ENCODE peak calls at places on chromosomes 13 and 19, in four cellular contexts. G, B, T and V are unnamed samples.

GRCh38 chr19:5667751-5668271 is 12.5 kb downstream of the MICOS13 start:
- DNase-seq in G (no peak), T (no peak), B (no peak), V (no peak)

GRCh38 chr19:5504115-5504514 is 48.9 kb downstream of the ZNRF4 start:
- DNase-seq in T (no peak), B (no peak), G (no peak), V (no peak)

GRCh38 chr13:26425439-26426358 is 131.8 kb upstream of the WASF3 start:
- DNase-seq in G (no peak), B (no peak), T (no peak), V (no peak)

GRCh38 chr13:101727118-101727517 is 274.6 kb downstream of the ITGBL1 start:
- DNase-seq in T (no peak), G (no peak), B (peak; percentile 27), V (no peak)

GRCh38 chr19:53927745-53928144 is 18.7 kb downstream of the CACNG7 start:
- DNase-seq in T (peak; percentile 89), G (peak; percentile 36), B (peak; percentile 63), V (no peak)

GRCh38 chr13:32284927-32285632 is 30.1 kb downstream of the ZAR1L start:
- DNase-seq in T (no peak), G (no peak), B (peak; percentile 86), V (no peak)

GRCh38 chr13:113061271-113061625 is 44.3 kb upstream of the F7 start:
- DNase-seq in B (no peak), T (no peak), G (no peak), V (no peak)

GRCh38 chr13:91127995-91128394 is 219.5 kb upstream of the MIR17HG start:
- DNase-seq in G (no peak), B (no peak), T (no peak), V (no peak)

GRCh38 chr13:46202188-46202795 is 9.4 kb upstream of the LRRC63 start:
- DNase-seq in B (no peak), G (no peak), T (no peak), V (no peak)

GRCh38 chr19:9407827-9408226 is 27.5 kb downstream of the ZNF266 start:
- DNase-seq in B (no peak), T (no peak), G (no peak), V (no peak)

GRCh38 chr13:80214521-80214941 is 126.4 kb downstream of the SPRY2 start:
- DNase-seq in G (no peak), B (no peak), T (no peak), V (no peak)

GRCh38 chr13:83975668-83976165 is 93.4 kb upstream of the SLITRK1 start:
- DNase-seq in G (no peak), T (no peak), B (no peak), V (no peak)

GRCh38 chr19:56119585-56119978 is 1.5 kb downstream of the ZNF787 start:
- DNase-seq in T (no peak), G (no peak), B (no peak), V (peak; percentile 81)

GRCh38 chr19:1945899-1946298 is 4.9 kb downstream of the CSNK1G2 start:
- DNase-seq in B (no peak), T (peak; percentile 69), G (no peak), V (peak; percentile 67)

GRCh38 chr19:3140667-3141038 is 4.8 kb downstream of the GNA15 start:
- DNase-seq in G (no peak), T (no peak), B (peak; percentile 60), V (no peak)

GRCh38 chr19:48836089-48837017 is at the start of gene HSD17B14:
- DNase-seq in G (no peak), T (peak; percentile 71), B (peak; percentile 80), V (no peak)

GRCh38 chr19:56566904-56567273 is 379 bp upstream of the ZNF470 start:
- DNase-seq in G (peak; percentile 2), B (peak; percentile 35), T (peak; percentile 63), V (peak; percentile 64)

GRCh38 chr13:100530645-100531044 is 57.9 kb downstream of the GGACT start:
- DNase-seq in T (no peak), G (no peak), B (no peak), V (no peak)